ENCODE peak calls at places on chromosomes 4 and X, in ten cellular contexts. J, X, P, W, K, R, Q, V, O and L are unnamed samples.

GRCh38 chr4:140666889-140667614 is 89.1 kb downstream of the TBC1D9 start:
- DNase-seq in Q (no peak), X (no peak), W (no peak), R (no peak), K (no peak), J (no peak), V (no peak), P (no peak), O (no peak), L (no peak)

GRCh38 chrX:67619253-67619652 is 75.4 kb downstream of the AR start:
- DNase-seq in P (no peak), Q (no peak), X (no peak), O (no peak), W (no peak), R (no peak), V (no peak), K (no peak), J (peak), L (no peak)

GRCh38 chrX:18574591-18574990 is 97.3 kb downstream of the RS1 start:
- DNase-seq in W (peak), K (no peak), R (no peak), J (peak), Q (no peak), X (no peak), V (peak), O (peak), P (peak), L (no peak)

GRCh38 chrX:53445977-53446376 is 11.8 kb upstream of the HSD17B10 start:
- DNase-seq in W (peak), P (no peak), X (peak), Q (peak), K (no peak), J (peak), R (peak), V (no peak), O (no peak), L (no peak)

GRCh38 chr4:142404191-142404611 is 441.9 kb downstream of the INPP4B start:
- DNase-seq in P (peak), K (no peak), V (no peak), W (peak), Q (no peak), O (no peak), X (no peak), J (peak), R (no peak), L (no peak)

GRCh38 chr4:122576261-122577188 is 44.3 kb downstream of the IL21 start:
- DNase-seq in X (no peak), V (no peak), Q (peak), P (no peak), W (no peak), K (no peak), R (no peak), O (no peak), J (peak), L (no peak)

GRCh38 chr4:175891863-175892262 is 79.8 kb upstream of the GPM6A start:
- DNase-seq in X (no peak), P (no peak), J (peak), R (no peak), V (no peak), W (no peak), O (no peak), K (peak), Q (peak), L (no peak)

GRCh38 chr4:8586671-8587468 is 5.7 kb upstream of the CPZ start:
- DNase-seq in P (no peak), X (no peak), W (no peak), O (no peak), R (peak), Q (no peak), K (no peak), J (no peak), V (no peak), L (no peak)

GRCh38 chrX:18594079-18594478 is 77.8 kb downstream of the RS1 start:
- DNase-seq in K (no peak), Q (no peak), R (no peak), V (no peak), P (no peak), X (no peak), O (no peak), J (no peak), W (no peak), L (no peak)

GRCh38 chrX:136130931-136131843 is 16.1 kb upstream of the FHL1 start:
- DNase-seq in R (no peak), W (no peak), J (peak), X (no peak), O (no peak), K (peak), Q (no peak), P (no peak), V (peak), L (no peak)

GRCh38 chr4:96092151-96092705 is 252.3 kb downstream of the PDHA2 start:
- DNase-seq in O (no peak), V (no peak), X (no peak), P (no peak), J (no peak), W (no peak), Q (no peak), K (no peak), R (no peak), L (no peak)

GRCh38 chr4:176387571-176387970 is 67.8 kb downstream of the SPCS3 start:
- DNase-seq in Q (no peak), O (no peak), W (no peak), P (no peak), J (no peak), R (no peak), X (no peak), V (no peak), K (no peak), L (no peak)

GRCh38 chrX:13340182-13340791 is 20.4 kb upstream of the ATXN3L start:
- DNase-seq in J (peak), W (no peak), O (no peak), V (no peak), X (no peak), Q (no peak), K (no peak), R (no peak), P (no peak), L (no peak)

GRCh38 chr4:7280906-7281305 is 88.6 kb downstream of the SORCS2 start:
- DNase-seq in V (no peak), P (no peak), R (no peak), K (no peak), J (peak), X (no peak), O (no peak), W (no peak), Q (no peak), L (no peak)

GRCh38 chrX:101265869-101266428 is 25.2 kb downstream of the TAF7L start:
- DNase-seq in J (peak), O (no peak), W (no peak), K (no peak), R (no peak), Q (no peak), P (no peak), V (no peak), X (no peak), L (no peak)

GRCh38 chrX:49856819-49857218 is 22.5 kb upstream of the USP27X start:
- DNase-seq in O (no peak), Q (no peak), X (no peak), R (no peak), P (no peak), K (no peak), W (no peak), V (no peak), J (no peak), L (no peak)

DNA sequence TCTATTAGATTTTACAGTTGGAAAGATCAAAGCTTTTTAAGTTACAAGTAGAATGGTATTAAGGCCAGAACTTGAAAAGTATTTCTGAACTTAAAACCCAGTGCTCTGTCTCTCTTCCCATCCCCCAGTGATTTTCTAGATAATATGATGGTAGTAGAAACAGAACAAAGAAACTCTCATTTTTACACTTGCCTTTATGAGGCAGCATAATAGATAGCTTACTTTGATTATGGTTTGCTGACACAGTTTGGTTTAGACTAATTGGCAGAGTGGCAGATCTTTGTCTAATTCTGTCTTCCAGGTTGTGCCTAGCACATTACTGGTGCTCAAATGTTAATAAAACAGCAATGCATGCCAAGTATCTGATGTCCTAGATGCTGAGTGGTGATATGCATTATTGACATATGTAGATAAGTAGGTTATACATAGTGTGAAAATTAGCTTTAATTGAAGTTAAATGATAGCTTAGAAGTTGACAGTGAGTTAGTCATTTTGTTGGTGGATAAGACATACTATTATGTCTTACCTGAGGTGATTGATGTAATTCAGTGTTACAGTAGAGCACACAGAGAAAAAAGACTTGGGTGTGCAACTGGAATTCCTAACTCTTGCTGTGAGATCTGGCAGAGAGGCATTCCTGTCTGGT is 4.3 kb upstream of the RAPGEF2 start:
- DNase-seq in R (no peak), P (no peak), W (no peak), J (no peak), K (no peak), X (no peak), Q (no peak), V (no peak), O (no peak), L (no peak)
- TF ChIP-seq CTCF in R (no peak), P (no peak), W (no peak), J (no peak), K (no peak), X (no peak), Q (no peak), V (no peak), O (no peak), L (no peak)

GRCh38 chrX:46840946-46841740 is 4.3 kb downstream of the RP2 start:
- DNase-seq in J (peak), X (no peak), P (peak), W (peak), Q (no peak), K (no peak), O (no peak), V (no peak), R (no peak), L (no peak)

GRCh38 chrX:46836701-46837542 is at the start of gene RP2:
- DNase-seq in P (peak), V (peak), J (peak), O (peak), K (peak), X (peak), R (peak), Q (peak), W (peak), L (peak)

GRCh38 chrX:46838974-46839480 is 2.2 kb downstream of the RP2 start:
- DNase-seq in J (no peak), R (no peak), O (no peak), W (no peak), X (no peak), V (no peak), K (no peak), P (no peak), Q (no peak), L (no peak)

GRCh38 chrX:46837543-46838481 is 969 bp downstream of the RP2 start:
- DNase-seq in W (no peak), X (no peak), O (no peak), R (no peak), P (no peak), V (no peak), Q (peak), K (no peak), J (peak), L (no peak)

GRCh38 chrX:46838482-46838857 is 1.6 kb downstream of the RP2 start:
- DNase-seq in O (no peak), V (no peak), J (no peak), X (no peak), K (no peak), W (no peak), Q (no peak), R (no peak), P (no peak), L (no peak)
- H3K4me3 ChIP-seq in O (peak), V (peak), J (peak), X (peak), K (peak), W (no peak), Q (peak), R (peak), P (no peak), L (peak)

DNA sequence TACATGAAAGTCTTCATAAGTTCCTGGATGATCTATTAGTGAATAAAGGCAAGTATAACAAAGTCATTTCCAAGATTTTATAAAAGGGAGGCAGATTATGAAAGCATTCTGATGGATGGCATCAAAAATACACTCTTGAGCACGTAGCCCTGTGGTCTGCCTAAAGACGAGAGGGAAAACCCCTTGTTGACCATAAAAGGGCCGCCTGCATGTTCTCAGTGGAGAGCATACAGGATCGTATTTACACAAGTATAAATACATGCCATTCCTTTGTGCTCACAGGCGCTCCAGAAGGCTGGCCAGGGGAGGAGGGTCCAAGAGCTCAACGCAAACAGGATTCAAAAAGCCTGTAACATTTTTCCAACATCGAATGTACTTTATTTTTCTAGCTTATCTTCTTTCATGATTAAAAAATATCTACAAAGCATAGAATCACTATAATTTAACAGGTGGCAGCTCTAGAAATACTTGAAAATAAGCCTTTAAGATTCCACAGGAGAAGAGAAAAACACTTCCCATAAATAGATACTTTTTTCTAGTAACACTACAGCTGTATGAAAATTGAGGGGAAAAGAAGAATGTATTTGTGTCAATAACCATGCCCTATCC is 29.6 kb downstream of the PDGFC start:
- DNase-seq in O (no peak), W (peak), J (peak), R (peak), K (no peak), V (peak), P (peak), X (peak), Q (no peak), L (no peak)
- H3K27ac ChIP-seq in O (peak), W (peak), J (peak), R (peak), K (peak), V (no peak), P (peak), X (peak), Q (peak), L (peak)

DNA sequence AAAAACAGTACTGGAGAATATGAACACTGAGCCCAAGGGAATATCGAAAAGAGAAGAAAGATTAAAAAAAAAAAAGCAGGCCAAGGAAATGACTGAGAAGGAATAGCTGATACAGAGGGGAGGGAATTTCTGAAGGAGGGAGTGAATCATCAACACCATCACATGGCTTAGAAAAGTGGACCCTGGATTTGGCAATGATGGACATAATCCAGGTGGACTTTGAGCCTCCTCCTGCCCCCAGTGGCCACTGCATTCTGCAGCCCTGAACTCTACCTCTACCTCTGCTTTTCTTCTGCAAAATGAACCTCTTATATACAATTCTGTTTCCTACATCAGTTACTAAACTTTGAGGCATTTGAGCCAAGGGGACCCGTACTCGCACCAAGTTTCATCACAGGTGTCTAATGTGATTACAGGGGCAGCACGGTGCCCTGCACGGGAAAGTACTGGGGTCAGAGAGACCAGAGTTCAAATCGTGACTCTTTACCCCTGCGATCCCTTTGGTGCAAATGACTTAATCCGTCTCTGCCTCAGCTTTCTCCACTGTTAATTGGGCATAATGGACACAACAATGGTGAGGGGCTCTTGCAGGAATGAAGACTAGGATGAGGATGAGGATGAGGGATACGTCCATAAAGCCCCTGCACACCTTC is 1.1 kb downstream of the OCIAD2 start:
- DNase-seq in V (no peak), W (no peak), O (no peak), X (no peak), P (no peak), J (peak), R (no peak), Q (peak), K (no peak), L (no peak)
- TF ChIP-seq CTCF in V (peak), W (no peak), O (no peak), X (peak), P (no peak), J (peak), R (no peak), Q (peak), K (peak), L (no peak)

GRCh38 chr4:180565856-180566431 is 1677.3 kb upstream of the TENM3 start:
- DNase-seq in V (no peak), W (no peak), R (no peak), J (no peak), X (no peak), P (no peak), K (no peak), Q (no peak), O (no peak), L (no peak)
- H3K4me3 ChIP-seq in V (no peak), W (no peak), R (no peak), J (no peak), X (no peak), P (no peak), K (no peak), Q (no peak), O (no peak), L (no peak)

GRCh38 chrX:134737721-134738369 is 79.6 kb upstream of the PLAC1 start:
- DNase-seq in O (no peak), V (no peak), R (no peak), P (no peak), Q (no peak), K (no peak), J (no peak), X (no peak), W (no peak), L (no peak)
- H3K27ac ChIP-seq in O (no peak), V (no peak), R (no peak), P (no peak), Q (no peak), K (no peak), J (no peak), X (no peak), W (peak), L (no peak)

DNA sequence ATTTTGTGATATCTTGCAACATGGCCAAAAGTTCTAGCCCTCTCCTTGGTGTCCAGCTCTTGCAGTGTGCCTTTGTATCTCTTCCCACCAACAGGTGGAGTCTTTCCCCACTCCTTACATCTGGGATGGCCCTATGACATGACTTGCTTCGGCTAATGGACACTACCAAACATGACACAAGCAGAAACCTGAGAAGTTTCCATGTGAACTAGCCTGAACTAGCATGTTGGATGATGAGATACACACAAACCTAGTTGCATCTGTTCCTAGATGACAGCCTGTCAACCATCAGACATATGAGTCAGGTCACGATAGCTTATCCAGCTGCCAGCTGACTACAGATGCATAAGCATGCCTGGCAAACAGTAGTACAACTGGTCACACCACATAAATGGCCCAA is 207.5 kb upstream of the FTHL17 start:
- DNase-seq in W (no peak), X (peak), P (no peak), R (no peak), V (no peak), O (no peak), J (peak), K (no peak), Q (no peak), L (no peak)
- TF ChIP-seq CTCF in W (no peak), X (peak), P (no peak), R (peak), V (peak), O (no peak), J (peak), K (peak), Q (peak), L (peak)

GRCh38 chr4:170088686-170089085 is 1.1 kb downstream of the AADAT start:
- DNase-seq in K (no peak), X (no peak), Q (peak), P (no peak), V (no peak), J (no peak), R (no peak), W (no peak), O (no peak), L (no peak)
- H3K4me3 ChIP-seq in K (peak), X (peak), Q (peak), P (peak), V (peak), J (peak), R (peak), W (no peak), O (peak), L (no peak)